ENCODE peak calls at places on chromosomes 5 and 9, in ten cellular contexts. H, C, S, P, D, A, V, N, K and O are unnamed samples.

GRCh38 chr5:172506921-172507320 is 52.6 kb upstream of the SH3PXD2B start:
- DNase-seq in H (no peak), C (no peak), S (no peak), P (peak), D (no peak), A (no peak), V (no peak), N (no peak), K (peak), O (no peak)

GRCh38 chr5:108687599-108688220 is 60.0 kb upstream of the FER start:
- DNase-seq in H (no peak), C (no peak), S (peak), P (no peak), D (no peak), A (no peak), V (no peak), N (no peak), K (no peak), O (no peak)

GRCh38 chr5:9562101-9562500 is 16.2 kb upstream of the SEMA5A start:
- DNase-seq in H (no peak), C (no peak), S (peak), P (no peak), D (peak), A (no peak), V (peak), N (no peak), K (no peak), O (peak)

GRCh38 chr9:37283730-37284235 is 138.7 kb upstream of the GRHPR start:
- DNase-seq in H (peak), C (no peak), S (peak), P (no peak), D (peak), A (no peak), V (no peak), N (peak), K (no peak), O (no peak)

GRCh38 chr5:71701409-71701808 is 17.7 kb upstream of the CARTPT start:
- DNase-seq in H (no peak), C (no peak), S (no peak), P (no peak), D (no peak), A (no peak), V (no peak), N (no peak), K (no peak), O (no peak)

GRCh38 chr9:18606281-18606680 is 132.3 kb downstream of the ADAMTSL1 start:
- DNase-seq in H (no peak), C (no peak), S (peak), P (no peak), D (no peak), A (no peak), V (no peak), N (no peak), K (no peak), O (no peak)

GRCh38 chr5:65027149-65027548 is 258.4 kb downstream of the CWC27 start:
- DNase-seq in H (no peak), C (no peak), S (no peak), P (no peak), D (no peak), A (no peak), V (no peak), N (peak), K (no peak), O (no peak)

GRCh38 chr5:180910735-180911134 is 11.8 kb downstream of the BTNL8 start:
- DNase-seq in H (no peak), C (no peak), S (no peak), P (no peak), D (no peak), A (no peak), V (no peak), N (no peak), K (no peak), O (no peak)

GRCh38 chr9:95317893-95318211 is 343 bp upstream of the FANCC start:
- DNase-seq in H (no peak), C (no peak), S (no peak), P (no peak), D (no peak), A (no peak), V (no peak), N (no peak), K (no peak), O (no peak)

GRCh38 chr9:92294297-92294676 is 790 bp upstream of the IARS1 start:
- DNase-seq in H (peak), C (no peak), S (peak), P (peak), D (peak), A (no peak), V (peak), N (peak), K (peak), O (peak)

GRCh38 chr5:15594922-15595568 is 95.1 kb downstream of the FBXL7 start:
- DNase-seq in H (no peak), C (no peak), S (no peak), P (no peak), D (no peak), A (no peak), V (no peak), N (no peak), K (no peak), O (no peak)

GRCh38 chr9:114588671-114589526 is 1.3 kb downstream of the ATP6V1G1 start:
- DNase-seq in H (peak), C (no peak), S (peak), P (no peak), D (peak), A (no peak), V (peak), N (peak), K (no peak), O (peak)

GRCh38 chr5:152472096-152472495 is 67.0 kb upstream of the NMUR2 start:
- DNase-seq in H (no peak), C (no peak), S (no peak), P (no peak), D (no peak), A (no peak), V (no peak), N (no peak), K (no peak), O (no peak)

GRCh38 chr5:178489281-178489976 is 100.8 kb downstream of the COL23A1 start:
- DNase-seq in H (no peak), C (no peak), S (no peak), P (no peak), D (no peak), A (no peak), V (no peak), N (no peak), K (no peak), O (no peak)

GRCh38 chr9:70412678-70413426 is 1.6 kb downstream of the KLF9 start:
- DNase-seq in H (peak), C (peak), S (peak), P (peak), D (peak), A (peak), V (peak), N (no peak), K (peak), O (peak)

GRCh38 chr5:179833709-179834070 is 13.0 kb downstream of the SQSTM1 start:
- DNase-seq in H (no peak), C (no peak), S (no peak), P (no peak), D (no peak), A (no peak), V (no peak), N (no peak), K (no peak), O (no peak)

GRCh38 chr9:130299785-130300615 is 34.4 kb downstream of the HMCN2 start:
- DNase-seq in H (no peak), C (peak), S (no peak), P (no peak), D (peak), A (no peak), V (no peak), N (no peak), K (no peak), O (no peak)

GRCh38 chr5:32027717-32028321 is 146.3 kb downstream of the GOLPH3 start:
- DNase-seq in H (peak), C (no peak), S (peak), P (peak), D (peak), A (no peak), V (peak), N (no peak), K (no peak), O (peak)

GRCh38 chr9:131477816-131478419 is 24.8 kb upstream of the POMT1 start:
- DNase-seq in H (no peak), C (peak), S (no peak), P (no peak), D (no peak), A (no peak), V (no peak), N (no peak), K (no peak), O (no peak)

GRCh38 chr5:139709587-139710369 is 61.6 kb downstream of the CXXC5 start:
- DNase-seq in H (no peak), C (peak), S (peak), P (no peak), D (no peak), A (peak), V (peak), N (peak), K (peak), O (no peak)

GRCh38 chr5:106331415-106331814 is 1339.3 kb downstream of the EFNA5 start:
- DNase-seq in H (peak), C (no peak), S (peak), P (no peak), D (peak), A (no peak), V (peak), N (no peak), K (no peak), O (no peak)

GRCh38 chr9:100700689-100701318 is 122.9 kb downstream of the CAVIN4 start:
- DNase-seq in H (no peak), C (no peak), S (no peak), P (no peak), D (peak), A (no peak), V (no peak), N (peak), K (peak), O (peak)
- TF ChIP-seq CTCF in H (peak), C (peak), S (peak), P (no peak), D (peak), A (no peak), V (peak), N (peak), K (peak), O (peak)

GRCh38 chr5:33299621-33300208 is 141.1 kb upstream of the TARS1 start:
- DNase-seq in H (peak), C (no peak), S (peak), P (no peak), D (peak), A (no peak), V (peak), N (peak), K (no peak), O (peak)
- TF ChIP-seq CTCF in H (peak), C (peak), S (peak), P (no peak), D (peak), A (no peak), V (peak), N (peak), K (peak), O (peak)

GRCh38 chr5:95620030-95620869 is at the start of gene GPR150:
- DNase-seq in H (peak), C (peak), S (peak), P (peak), D (peak), A (peak), V (peak), N (no peak), K (peak), O (no peak)
- TF ChIP-seq CTCF in H (peak), C (no peak), S (no peak), P (no peak), D (no peak), A (no peak), V (no peak), N (no peak), K (peak), O (no peak)

DNA sequence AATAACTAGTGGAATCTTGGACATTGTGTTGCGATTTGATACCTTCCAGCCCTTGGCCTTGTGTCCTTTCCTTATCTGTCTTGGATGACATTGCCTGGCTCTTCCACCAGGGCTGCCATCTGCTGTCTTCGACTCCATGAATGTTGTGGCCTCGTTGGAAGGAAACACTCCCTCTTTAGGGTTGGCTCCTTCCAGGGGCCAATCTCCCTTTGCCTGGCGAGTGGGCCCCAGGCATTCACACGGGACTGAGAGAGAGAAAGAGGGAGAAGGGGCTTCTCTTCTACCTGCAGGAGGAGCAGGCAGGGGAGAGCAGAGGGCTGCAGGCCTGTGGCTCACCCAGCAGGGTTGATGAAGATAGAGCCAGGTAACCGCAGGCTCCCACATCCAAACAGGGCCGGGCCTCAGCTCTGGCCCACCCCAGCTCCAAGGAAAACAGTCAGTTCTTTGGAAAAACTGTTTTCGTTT is 31.3 kb downstream of the FGF1 start:
- DNase-seq in H (no peak), C (no peak), S (no peak), P (no peak), D (no peak), A (no peak), V (no peak), N (no peak), K (peak), O (no peak)
- TF ChIP-seq CTCF in H (peak), C (no peak), S (peak), P (no peak), D (no peak), A (no peak), V (peak), N (no peak), K (peak), O (peak)

DNA sequence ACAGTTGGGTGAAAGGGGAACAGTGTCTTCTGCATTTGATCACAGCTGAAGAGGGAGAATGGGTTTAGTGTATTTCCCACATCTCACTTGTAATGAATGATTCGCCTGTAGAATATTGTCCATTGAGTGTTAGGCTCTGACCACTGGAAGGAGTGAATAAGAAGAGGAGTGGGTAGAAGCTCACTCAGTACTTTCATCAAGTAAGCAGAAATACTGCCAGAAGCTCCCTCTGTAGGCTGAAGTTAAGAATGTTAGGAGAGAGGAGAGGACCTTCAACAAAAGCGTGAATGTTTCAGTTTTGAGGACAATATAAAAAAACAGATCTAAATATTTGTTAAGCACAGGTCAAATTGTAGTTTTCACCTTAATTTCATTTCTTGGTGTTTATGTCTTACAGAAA is 27.5 kb downstream of the FSD1L start:
- DNase-seq in H (peak), C (no peak), S (peak), P (no peak), D (peak), A (no peak), V (peak), N (peak), K (no peak), O (peak)
- TF ChIP-seq CTCF in H (peak), C (no peak), S (peak), P (no peak), D (peak), A (no peak), V (peak), N (peak), K (peak), O (no peak)

DNA sequence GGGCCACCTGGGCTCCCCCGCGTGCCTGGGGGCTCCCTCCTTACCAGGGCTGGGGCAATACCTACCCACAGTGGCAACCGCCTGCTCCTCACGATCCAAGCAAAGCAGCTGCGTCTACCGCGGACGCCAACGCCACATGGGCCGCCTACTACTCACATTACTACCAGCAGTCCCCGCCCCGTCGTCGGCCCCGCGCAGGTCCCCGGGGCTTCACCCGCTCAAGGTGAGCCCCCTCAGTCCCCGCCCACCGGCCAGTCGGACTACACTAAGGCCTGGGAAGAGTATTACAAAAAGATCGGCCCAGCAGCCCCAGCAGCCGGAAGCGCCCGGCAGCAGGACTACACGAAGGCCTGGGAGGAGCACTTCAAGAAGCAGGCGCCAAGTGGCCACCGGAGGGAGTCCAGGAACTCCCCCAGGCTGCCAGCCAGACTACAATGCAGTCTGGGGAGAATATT is 106.0 kb upstream of the MTAP start:
- DNase-seq in H (no peak), C (peak), S (peak), P (no peak), D (no peak), A (no peak), V (no peak), N (peak), K (peak), O (no peak)
- TF ChIP-seq CTCF in H (peak), C (no peak), S (no peak), P (no peak), D (peak), A (no peak), V (peak), N (no peak), K (peak), O (no peak)

GRCh38 chr5:80204808-80205614 is 50.8 kb downstream of the SERINC5 start:
- DNase-seq in H (no peak), C (no peak), S (no peak), P (no peak), D (no peak), A (no peak), V (peak), N (peak), K (no peak), O (no peak)
- TF ChIP-seq CTCF in H (no peak), C (no peak), S (no peak), P (no peak), D (no peak), A (no peak), V (peak), N (no peak), K (no peak), O (no peak)

GRCh38 chr5:149238540-149238939 is 33.1 kb upstream of the AFAP1L1 start:
- DNase-seq in H (peak), C (no peak), S (no peak), P (no peak), D (no peak), A (no peak), V (no peak), N (no peak), K (no peak), O (no peak)
- TF ChIP-seq CTCF in H (peak), C (no peak), S (peak), P (no peak), D (no peak), A (no peak), V (peak), N (no peak), K (no peak), O (no peak)

GRCh38 chr9:123960366-123960765 is 30.4 kb upstream of the DENND1A start:
- DNase-seq in H (no peak), C (no peak), S (no peak), P (no peak), D (no peak), A (no peak), V (no peak), N (peak), K (no peak), O (no peak)
- TF ChIP-seq CTCF in H (peak), C (no peak), S (no peak), P (no peak), D (peak), A (no peak), V (peak), N (peak), K (peak), O (no peak)